ENCODE peak calls at places on chromosomes 6 and 20, in ten cellular contexts. R is left lobe of liver; Y is MV-4-11; B is posterior cingulate gyrus; N is stimulated activated CD4-positive, alpha-beta T cell treated with anti-CD3 and anti-CD28 coated beads, Interleukin-4, amount 100 ng/mL, for 48 hours; V is T-cell; K is GM06990; D is iris pigment epithelial cell; W is CD8-positive, alpha-beta memory T cell; X is NT2/D1. J is an unnamed sample.

GRCh38 chr20:39855799-39856198 is 833.2 kb downstream of the MAFB start:
- DNase-seq in R (no peak), Y (no peak), B (no peak), N (no peak), V (no peak), K (no peak), D (peak; percentile 7), W (no peak), X (no peak), J (no peak)

GRCh38 chr6:30325150-30325872 is 1.4 kb upstream of the TRIM39 start:
- DNase-seq in R (no peak), Y (peak; percentile 18), B (no peak), N (peak; percentile 85), V (peak; percentile 79), K (no peak), D (peak; percentile 68), W (no peak), X (no peak), J (peak; percentile 63)

GRCh38 chr20:59055302-59055701 is 12.7 kb upstream of the PRELID3B start:
- DNase-seq in R (no peak), Y (peak; percentile 10), B (no peak), N (no peak), V (no peak), K (no peak), D (peak; percentile 38), W (no peak), X (no peak), J (peak; percentile 25)

GRCh38 chr20:52974155-52974554 is 2.0 kb downstream of the TSHZ2 start:
- DNase-seq in R (no peak), Y (no peak), B (no peak), N (peak; percentile 50), V (peak; percentile 20), K (no peak), D (no peak), W (no peak), X (no peak), J (no peak)

GRCh38 chr6:40627316-40627715 is 40.2 kb upstream of the LRFN2 start:
- DNase-seq in R (no peak), Y (no peak), B (no peak), N (no peak), V (no peak), K (no peak), D (no peak), W (no peak), X (no peak), J (no peak)

GRCh38 chr6:165232277-165232654 is 77.1 kb downstream of the C6orf118 start:
- DNase-seq in R (no peak), Y (no peak), B (no peak), N (no peak), V (no peak), K (no peak), D (no peak), W (no peak), X (no peak), J (no peak)

GRCh38 chr6:5529015-5529414 is 267.7 kb downstream of the FARS2 start:
- DNase-seq in R (no peak), Y (no peak), B (no peak), N (no peak), V (no peak), K (no peak), D (no peak), W (no peak), X (no peak), J (no peak)

GRCh38 chr20:33811763-33812672 is 870 bp downstream of the CHMP4B start:
- DNase-seq in R (peak; percentile 51), Y (peak; percentile 77), B (no peak), N (peak; percentile 29), V (no peak), K (peak; percentile 18), D (peak; percentile 94), W (peak; percentile 18), X (no peak), J (peak; percentile 54)

GRCh38 chr6:91088976-91089375 is 502.1 kb upstream of the MAP3K7 start:
- DNase-seq in R (no peak), Y (no peak), B (no peak), N (no peak), V (no peak), K (no peak), D (no peak), W (no peak), X (no peak), J (no peak)

GRCh38 chr6:12152023-12152960 is 137.9 kb upstream of the EDN1 start:
- DNase-seq in R (no peak), Y (no peak), B (no peak), N (no peak), V (no peak), K (no peak), D (no peak), W (no peak), X (no peak), J (no peak)

GRCh38 chr20:62405108-62405980 is 1.7 kb downstream of the CABLES2 start:
- DNase-seq in R (peak; percentile 66), Y (peak; percentile 73), B (no peak), N (no peak), V (no peak), K (no peak), D (peak; percentile 65), W (no peak), X (no peak), J (no peak)

GRCh38 chr6:84798257-84798656 is 33.9 kb upstream of the TBX18 start:
- DNase-seq in R (no peak), Y (no peak), B (no peak), N (no peak), V (no peak), K (no peak), D (peak; percentile 64), W (no peak), X (no peak), J (no peak)

GRCh38 chr20:47178277-47178676 is 178.2 kb downstream of the ZMYND8 start:
- DNase-seq in R (no peak), Y (no peak), B (no peak), N (no peak), V (no peak), K (no peak), D (no peak), W (no peak), X (no peak), J (no peak)

GRCh38 chr6:44667226-44667625 is 279.7 kb downstream of the CDC5L start:
- DNase-seq in R (no peak), Y (no peak), B (no peak), N (no peak), V (no peak), K (no peak), D (peak; percentile 94), W (no peak), X (no peak), J (no peak)

GRCh38 chr6:113980937-113981554 is 10.1 kb upstream of the HDAC2 start:
- DNase-seq in R (no peak), Y (peak; percentile 8), B (no peak), N (no peak), V (no peak), K (no peak), D (peak; percentile 38), W (no peak), X (no peak), J (no peak)

GRCh38 chr6:110813338-110813737 is 1.9 kb downstream of the CDK19 start:
- DNase-seq in R (no peak), Y (no peak), B (no peak), N (no peak), V (no peak), K (no peak), D (no peak), W (no peak), X (no peak), J (no peak)

GRCh38 chr6:4383910-4384637 is 248.7 kb upstream of the ECI2 start:
- DNase-seq in R (no peak), Y (peak; percentile 8), B (no peak), N (no peak), V (no peak), K (no peak), D (no peak), W (no peak), X (no peak), J (no peak)

GRCh38 chr6:15511248-15512125 is 151.3 kb downstream of the DTNBP1 start:
- DNase-seq in R (peak; percentile 89), Y (no peak), B (no peak), N (no peak), V (no peak), K (no peak), D (no peak), W (no peak), X (no peak), J (no peak)

GRCh38 chr20:48736636-48737035 is 91.2 kb downstream of the PREX1 start:
- DNase-seq in R (no peak), Y (no peak), B (no peak), N (no peak), V (no peak), K (no peak), D (no peak), W (no peak), X (no peak), J (no peak)

GRCh38 chr6:53192590-53193232 is 44.1 kb upstream of the GCM1 start:
- DNase-seq in R (no peak), Y (no peak), B (no peak), N (no peak), V (no peak), K (no peak), D (peak; percentile 25), W (no peak), X (no peak), J (no peak)

GRCh38 chr20:35283441-35284266 is 918 bp downstream of the EIF6 start:
- DNase-seq in R (no peak), Y (peak; percentile 25), B (no peak), N (no peak), V (no peak), K (no peak), D (no peak), W (no peak), X (no peak), J (no peak)

GRCh38 chr6:115910147-115910546 is 150.5 kb downstream of the FRK start:
- DNase-seq in R (no peak), Y (no peak), B (no peak), N (no peak), V (no peak), K (no peak), D (no peak), W (no peak), X (no peak), J (no peak)

GRCh38 chr6:121285041-121285440 is 49.2 kb downstream of the TBC1D32 start:
- DNase-seq in R (no peak), Y (no peak), B (no peak), N (no peak), V (no peak), K (no peak), D (peak; percentile 92), W (no peak), X (no peak), J (no peak)

GRCh38 chr20:19779634-19780033 is 21.6 kb downstream of the RIN2 start:
- DNase-seq in R (no peak), Y (peak; percentile 11), B (no peak), N (no peak), V (no peak), K (no peak), D (no peak), W (no peak), X (no peak), J (no peak)